ENCODE peak calls at places on chromosome 12, in eight cellular contexts. One of them, this sample, is unnamed.

GRCh38 chr12:53696285-53696654 is 20.4 kb upstream of the ATP5MC2 start:
- DNase-seq in activated naive CD4-positive, alpha-beta T cell: no peak
- DNase-seq in cardiac fibroblast: peak; percentile 89
- DNase-seq in left colon: peak; percentile 78
- DNase-seq in A549: peak; percentile 100
- DNase-seq in SJCRH30: peak; percentile 57
- DNase-seq in PC-3: peak; percentile 92
- DNase-seq in caudate nucleus: no peak
- DNase-seq in this sample: peak; percentile 85

GRCh38 chr12:38160318-38161122 is 156.1 kb upstream of the ALG10B start:
- DNase-seq in activated naive CD4-positive, alpha-beta T cell: no peak
- DNase-seq in cardiac fibroblast: no peak
- DNase-seq in left colon: no peak
- DNase-seq in A549: no peak
- DNase-seq in SJCRH30: no peak
- DNase-seq in PC-3: no peak
- DNase-seq in caudate nucleus: no peak
- DNase-seq in this sample: no peak

GRCh38 chr12:66612053-66612775 is 66.7 kb downstream of the GRIP1 start:
- DNase-seq in activated naive CD4-positive, alpha-beta T cell: no peak
- DNase-seq in cardiac fibroblast: no peak
- DNase-seq in left colon: no peak
- DNase-seq in A549: no peak
- DNase-seq in SJCRH30: no peak
- DNase-seq in PC-3: no peak
- DNase-seq in caudate nucleus: no peak
- DNase-seq in this sample: no peak

GRCh38 chr12:118549506-118550109 is 173.3 kb downstream of the SUDS3 start:
- DNase-seq in activated naive CD4-positive, alpha-beta T cell: no peak
- DNase-seq in cardiac fibroblast: no peak
- DNase-seq in left colon: no peak
- DNase-seq in A549: no peak
- DNase-seq in SJCRH30: no peak
- DNase-seq in PC-3: no peak
- DNase-seq in caudate nucleus: no peak
- DNase-seq in this sample: no peak

GRCh38 chr12:57866308-57867019 is 19.9 kb upstream of the CTDSP2 start:
- DNase-seq in activated naive CD4-positive, alpha-beta T cell: no peak
- DNase-seq in cardiac fibroblast: no peak
- DNase-seq in left colon: no peak
- DNase-seq in A549: no peak
- DNase-seq in SJCRH30: no peak
- DNase-seq in PC-3: no peak
- DNase-seq in caudate nucleus: no peak
- DNase-seq in this sample: no peak

GRCh38 chr12:68565391-68565903 is 45.3 kb upstream of the RAP1B start:
- DNase-seq in activated naive CD4-positive, alpha-beta T cell: no peak
- DNase-seq in cardiac fibroblast: peak; percentile 54
- DNase-seq in left colon: no peak
- DNase-seq in A549: no peak
- DNase-seq in SJCRH30: no peak
- DNase-seq in PC-3: peak; percentile 96
- DNase-seq in caudate nucleus: no peak
- DNase-seq in this sample: no peak

GRCh38 chr12:73181244-73181643 is 909.1 kb downstream of the TRHDE start:
- DNase-seq in activated naive CD4-positive, alpha-beta T cell: no peak
- DNase-seq in cardiac fibroblast: no peak
- DNase-seq in left colon: no peak
- DNase-seq in A549: no peak
- DNase-seq in SJCRH30: peak; percentile 7
- DNase-seq in PC-3: no peak
- DNase-seq in caudate nucleus: no peak
- DNase-seq in this sample: no peak

GRCh38 chr12:76242813-76243540 is 105.2 kb downstream of the BBS10 start:
- DNase-seq in activated naive CD4-positive, alpha-beta T cell: no peak
- DNase-seq in cardiac fibroblast: no peak
- DNase-seq in left colon: no peak
- DNase-seq in A549: no peak
- DNase-seq in SJCRH30: no peak
- DNase-seq in PC-3: no peak
- DNase-seq in caudate nucleus: no peak
- DNase-seq in this sample: no peak

GRCh38 chr12:121346747-121347146 is 5.5 kb downstream of the ANAPC5 start:
- DNase-seq in activated naive CD4-positive, alpha-beta T cell: no peak
- DNase-seq in cardiac fibroblast: no peak
- DNase-seq in left colon: no peak
- DNase-seq in A549: no peak
- DNase-seq in SJCRH30: no peak
- DNase-seq in PC-3: no peak
- DNase-seq in caudate nucleus: no peak
- DNase-seq in this sample: no peak

GRCh38 chr12:26274441-26275312 is 79.3 kb downstream of the SSPN start:
- DNase-seq in activated naive CD4-positive, alpha-beta T cell: no peak
- DNase-seq in cardiac fibroblast: peak; percentile 98
- DNase-seq in left colon: peak; percentile 85
- DNase-seq in A549: peak; percentile 91
- DNase-seq in SJCRH30: peak; percentile 97
- DNase-seq in PC-3: peak; percentile 100
- DNase-seq in caudate nucleus: no peak
- DNase-seq in this sample: peak; percentile 66

GRCh38 chr12:50764116-50764860 is 387 bp downstream of the ATF1 start:
- DNase-seq in activated naive CD4-positive, alpha-beta T cell: peak; percentile 80
- DNase-seq in cardiac fibroblast: peak; percentile 37
- DNase-seq in left colon: peak; percentile 49
- DNase-seq in A549: peak; percentile 55
- DNase-seq in SJCRH30: peak; percentile 73
- DNase-seq in PC-3: no peak
- DNase-seq in caudate nucleus: peak; percentile 25
- DNase-seq in this sample: no peak

GRCh38 chr12:49867580-49868341 is 24.9 kb upstream of the BCDIN3D start:
- DNase-seq in activated naive CD4-positive, alpha-beta T cell: no peak
- DNase-seq in cardiac fibroblast: peak; percentile 61
- DNase-seq in left colon: no peak
- DNase-seq in A549: no peak
- DNase-seq in SJCRH30: peak; percentile 76
- DNase-seq in PC-3: peak; percentile 35
- DNase-seq in caudate nucleus: no peak
- DNase-seq in this sample: no peak